ENCODE peak calls at places on chromosomes 2 and 18, in four cellular contexts. R, W, B and A are unnamed samples.

GRCh38 chr2:236127010-236127409 is 41.2 kb downstream of the GBX2 start:
- DNase-seq in R (no peak), W (no peak), B (no peak), A (no peak)

GRCh38 chr2:46308081-46308480 is 10.9 kb downstream of the EPAS1 start:
- DNase-seq in R (no peak), W (no peak), B (no peak), A (no peak)

GRCh38 chr2:57759822-57760300 is 286.7 kb upstream of the VRK2 start:
- DNase-seq in B (peak; percentile 7), R (peak; percentile 90), W (peak; percentile 69), A (peak; percentile 33)

GRCh38 chr2:229852565-229852964 is 69.2 kb downstream of the TRIP12 start:
- DNase-seq in B (peak; percentile 2), W (no peak), R (no peak), A (no peak)

GRCh38 chr2:172613035-172613434 is 57.1 kb downstream of the PDK1 start:
- DNase-seq in B (no peak), W (no peak), R (no peak), A (no peak)

GRCh38 chr2:171244970-171245782 is 84.5 kb upstream of the TLK1 start:
- DNase-seq in W (no peak), B (no peak), R (no peak), A (no peak)

GRCh38 chr18:905307-905947 is 756 bp downstream of the ADCYAP1 start:
- DNase-seq in B (no peak), W (no peak), R (no peak), A (no peak)

GRCh38 chr2:181738074-181738473 is 57.8 kb upstream of the NEUROD1 start:
- DNase-seq in B (no peak), R (no peak), W (no peak), A (no peak)

GRCh38 chr2:16207151-16207550 is 266.8 kb downstream of the MYCN start:
- DNase-seq in R (no peak), B (no peak), W (no peak), A (no peak)

GRCh38 chr2:48328972-48329723 is 200.8 kb upstream of the STON1 start:
- DNase-seq in B (no peak), W (no peak), R (no peak), A (no peak)

GRCh38 chr2:39632871-39633270 is 32.8 kb upstream of the TMEM178A start:
- DNase-seq in B (no peak), R (no peak), W (no peak), A (no peak)

GRCh38 chr2:70241338-70241737 is 7.1 kb downstream of the TIA1 start:
- DNase-seq in W (no peak), B (no peak), R (no peak), A (no peak)

GRCh38 chr2:71667256-71668182 is 214.2 kb downstream of the DYSF start:
- DNase-seq in R (peak; percentile 60), W (no peak), B (no peak), A (no peak)

GRCh38 chr2:205701509-205701908 is 19.2 kb downstream of the NRP2 start:
- DNase-seq in R (no peak), B (no peak), W (no peak), A (no peak)

GRCh38 chr2:44934024-44934423 is 7.5 kb upstream of the SIX3 start:
- DNase-seq in W (no peak), R (peak; percentile 38), B (no peak), A (no peak)

GRCh38 chr2:68835636-68836035 is 35.6 kb downstream of the BMP10 start:
- DNase-seq in B (no peak), W (no peak), R (no peak), A (no peak)

GRCh38 chr2:51516667-51517066 is 484.7 kb upstream of the NRXN1 start:
- DNase-seq in W (no peak), B (no peak), R (no peak), A (no peak)

GRCh38 chr2:85811173-85811849 is 57.5 kb downstream of the ATOH8 start:
- DNase-seq in B (no peak), W (peak; percentile 60), R (no peak), A (no peak)

GRCh38 chr2:110114007-110114591 is 1.5 kb downstream of the MALL start:
- DNase-seq in R (no peak), B (no peak), W (no peak), A (no peak)

GRCh38 chr2:190343500-190344274 is at the start of gene INPP1:
- DNase-seq in W (no peak), R (peak; percentile 85), B (peak; percentile 6), A (peak; percentile 46)

GRCh38 chr2:233381013-233381995 is 27.0 kb downstream of the DGKD start:
- DNase-seq in R (no peak), W (no peak), B (no peak), A (no peak)

GRCh38 chr2:17538844-17539554 is 1.5 kb upstream of the VSNL1 start:
- DNase-seq in W (peak; percentile 61), B (no peak), R (peak; percentile 77), A (no peak)
- TF ChIP-seq POLR2A in W (no peak), B (peak; percentile 55), R (no peak), A (no peak)

GRCh38 chr2:20632446-20632990 is 18.4 kb downstream of the HS1BP3 start:
- DNase-seq in R (no peak), B (no peak), W (no peak), A (no peak)
- TF ChIP-seq POLR2A in R (no peak), B (no peak), W (no peak), A (no peak)

DNA sequence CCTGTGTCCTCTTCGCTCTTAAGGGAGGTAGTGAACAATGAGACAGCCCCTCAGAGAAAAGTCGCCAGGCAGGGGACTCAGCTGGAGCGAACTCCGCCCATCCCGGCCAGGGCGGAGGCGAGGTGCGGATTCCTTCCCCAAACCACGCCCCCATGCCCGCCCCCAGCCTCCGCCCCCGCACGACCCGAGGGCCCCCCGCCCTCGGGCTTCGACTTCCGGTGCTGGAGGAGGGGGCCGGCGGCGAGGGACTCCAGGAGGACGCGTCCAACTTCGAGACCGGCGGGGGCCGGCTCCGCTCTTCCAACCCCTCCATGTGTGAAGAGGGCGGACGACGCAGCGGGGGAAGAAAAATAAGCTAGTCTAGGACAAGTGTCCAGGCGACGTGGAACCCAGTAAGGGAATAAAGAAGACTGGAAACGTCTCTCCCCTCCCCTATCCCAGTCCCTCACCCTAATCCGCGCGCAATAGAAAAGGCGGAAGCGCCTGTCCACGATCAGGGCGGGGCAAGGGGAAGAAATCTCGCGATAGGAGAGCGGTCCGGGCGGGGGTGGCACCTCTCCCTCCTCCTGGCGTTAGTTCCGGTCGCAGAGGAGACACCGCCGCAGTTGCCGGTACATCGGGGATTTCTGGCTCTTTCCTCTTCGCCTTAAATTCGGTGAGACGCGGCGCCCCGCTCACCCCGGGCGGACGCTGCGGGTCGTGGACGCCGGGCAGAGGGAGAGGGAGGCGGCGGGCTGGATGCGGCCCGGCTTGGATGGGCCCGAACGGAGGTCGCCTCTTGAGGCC is at the start of gene BZW1:
- DNase-seq in W (peak; percentile 95), R (peak; percentile 99), B (peak; percentile 85), A (peak; percentile 85)
- TF ChIP-seq POLR2A in W (peak; percentile 56), R (peak; percentile 96), B (peak; percentile 98), A (peak; percentile 99)

GRCh38 chr2:170024721-170025120 is 153.2 kb upstream of the MYO3B start:
- DNase-seq in R (no peak), B (no peak), W (no peak), A (no peak)

GRCh38 chr2:170022692-170023091 is 155.3 kb upstream of the MYO3B start:
- DNase-seq in B (no peak), R (no peak), W (no peak), A (no peak)

GRCh38 chr2:170017848-170018492 is 160.0 kb upstream of the MYO3B start:
- DNase-seq in W (no peak), B (no peak), R (no peak), A (no peak)

GRCh38 chr2:170019060-170019805 is 158.7 kb upstream of the MYO3B start:
- DNase-seq in B (no peak), R (no peak), W (no peak), A (no peak)

DNA sequence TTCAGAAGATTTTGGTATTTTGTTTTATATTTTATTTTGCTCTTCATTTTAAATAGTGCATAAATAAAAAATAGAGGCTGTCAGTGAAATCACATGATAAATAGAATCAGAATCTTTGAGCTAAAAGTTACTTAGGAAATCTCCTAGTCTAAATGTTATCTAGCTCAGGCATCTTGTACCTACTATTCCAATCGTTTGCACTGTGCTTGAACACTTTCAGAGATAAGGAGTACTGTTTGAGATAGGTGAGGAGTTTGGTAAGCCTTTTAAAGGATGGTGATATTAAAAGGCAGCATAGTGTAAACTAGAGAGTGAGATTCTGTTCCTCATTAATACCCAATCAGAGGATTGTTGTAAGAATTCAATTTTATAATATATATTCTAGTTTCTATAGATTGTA is 157.2 kb upstream of the MYO3B start:
- DNase-seq in B (no peak), R (no peak), W (no peak), A (no peak)
- TF ChIP-seq POLR2A in B (no peak), R (no peak), W (no peak), A (no peak)

GRCh38 chr2:20822535-20823490 is at the start of gene LDAH:
- DNase-seq in W (peak; percentile 85), R (peak; percentile 96), B (peak; percentile 46), A (peak; percentile 80)
- TF ChIP-seq POLR2A in W (no peak), R (no peak), B (peak; percentile 60), A (peak; percentile 88)

GRCh38 chr2:219385958-219386520 is 1.7 kb downstream of the DNPEP start:
- DNase-seq in W (no peak), R (no peak), B (no peak), A (no peak)

GRCh38 chr2:219386532-219387280 is 1.0 kb downstream of the DNPEP start:
- DNase-seq in B (no peak), R (no peak), W (no peak), A (no peak)

GRCh38 chr2:219388127-219388844 is 574 bp upstream of the DNPEP start:
- DNase-seq in R (peak; percentile 100), W (peak; percentile 97), B (peak; percentile 95), A (peak; percentile 89)

GRCh38 chr2:219388845-219389156 is 1.1 kb upstream of the DNPEP start:
- DNase-seq in R (no peak), W (no peak), B (no peak), A (no peak)

DNA sequence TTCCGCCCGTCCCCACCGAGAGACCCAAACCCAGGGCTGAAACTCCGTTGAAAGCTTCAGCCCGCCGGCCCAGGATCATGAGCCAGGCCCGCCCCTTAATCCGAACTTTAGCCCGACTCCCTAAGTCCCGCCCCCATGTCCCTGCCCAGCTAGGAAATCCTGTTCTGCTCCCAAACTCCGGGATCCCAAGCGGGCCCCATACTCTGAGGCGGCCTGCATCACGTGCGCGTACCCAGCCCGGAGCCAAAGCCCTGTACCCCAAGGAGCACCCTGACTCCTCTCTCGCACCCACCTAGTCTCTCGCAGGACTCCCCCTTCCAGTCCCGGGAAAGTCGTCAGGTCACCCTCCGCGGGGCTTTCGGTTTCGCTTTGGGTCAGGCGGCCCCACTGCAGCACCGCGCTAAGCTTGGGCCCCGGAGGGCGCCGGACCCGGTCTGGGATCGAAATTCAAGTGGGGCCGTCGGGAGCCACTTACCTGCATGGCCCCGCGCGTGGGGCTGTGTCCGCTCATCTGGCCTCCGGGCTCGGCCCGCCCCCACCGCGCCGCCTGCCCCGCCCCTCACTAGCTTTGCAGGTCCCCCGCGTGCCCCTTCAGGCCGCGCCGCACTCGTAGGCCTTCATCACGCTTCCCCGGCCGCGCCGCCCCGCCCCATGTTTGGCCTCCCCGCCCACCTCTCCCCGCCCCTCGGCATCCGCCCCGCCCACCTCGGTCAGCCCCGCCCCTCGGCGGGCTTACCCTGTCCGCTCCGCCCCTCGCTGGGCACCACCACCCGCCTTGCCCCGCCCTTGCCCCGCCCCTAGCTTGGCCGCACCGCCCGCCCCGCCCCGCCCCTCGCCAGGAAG is at the start of gene DNPEP:
- DNase-seq in R (peak; percentile 98), W (peak; percentile 89), B (peak; percentile 95), A (peak; percentile 81)
- TF ChIP-seq POLR2A in R (peak; percentile 32), W (no peak), B (peak; percentile 54), A (peak; percentile 64)

GRCh38 chr2:224395646-224396390 is 6.1 kb downstream of the FAM124B start:
- DNase-seq in R (no peak), B (no peak), W (no peak), A (no peak)
- TF ChIP-seq POLR2A in R (no peak), B (no peak), W (no peak), A (no peak)